ENCODE peak calls at places on chromosomes 16 and 17, in four cellular contexts. P, B, A and D are unnamed samples.

GRCh38 chr16:81204794-81205680 is 33.5 kb upstream of the BCO1 start:
- DNase-seq in P (peak), B (no peak), A (peak), D (peak)

GRCh38 chr16:84754353-84754856 is 54.6 kb downstream of the USP10 start:
- DNase-seq in P (peak), B (peak), A (peak), D (peak)

GRCh38 chr17:45381001-45381400 is 51.7 kb downstream of the ARHGAP27 start:
- DNase-seq in P (no peak), B (no peak), A (no peak), D (no peak)

GRCh38 chr17:336110-337021 is 16.2 kb downstream of the RPH3AL start:
- DNase-seq in P (no peak), B (no peak), A (no peak), D (no peak)

GRCh38 chr17:31095239-31096105 is 695 bp downstream of the NF1 start:
- DNase-seq in P (no peak), B (peak), A (peak), D (peak)

GRCh38 chr17:45020354-45021138 is 30.9 kb downstream of the DCAKD start:
- DNase-seq in P (no peak), B (no peak), A (no peak), D (no peak)

GRCh38 chr17:4823373-4824089 is 9.6 kb upstream of the MINK1 start:
- DNase-seq in P (no peak), B (no peak), A (no peak), D (no peak)

GRCh38 chr16:22252317-22252716 is 44.9 kb upstream of the POLR3E start:
- DNase-seq in P (no peak), B (no peak), A (peak), D (no peak)

GRCh38 chr16:81003610-81004460 is 2.9 kb downstream of the CMC2 start:
- DNase-seq in P (no peak), B (no peak), A (no peak), D (no peak)

GRCh38 chr17:50288306-50288705 is 14.0 kb downstream of the TMEM92 start:
- DNase-seq in P (no peak), B (no peak), A (no peak), D (no peak)

GRCh38 chr17:82560802-82561428 is 41.4 kb downstream of the FOXK2 start:
- DNase-seq in P (no peak), B (no peak), A (no peak), D (no peak)

GRCh38 chr16:56073508-56073907 is 117.8 kb upstream of the GNAO1 start:
- DNase-seq in P (no peak), B (no peak), A (no peak), D (no peak)

GRCh38 chr16:64196444-64196843 is 925.4 kb downstream of the CDH11 start:
- DNase-seq in P (no peak), B (no peak), A (no peak), D (no peak)
- TF ChIP-seq JUND in P (no peak), B (no peak), A (no peak), D (no peak)

DNA sequence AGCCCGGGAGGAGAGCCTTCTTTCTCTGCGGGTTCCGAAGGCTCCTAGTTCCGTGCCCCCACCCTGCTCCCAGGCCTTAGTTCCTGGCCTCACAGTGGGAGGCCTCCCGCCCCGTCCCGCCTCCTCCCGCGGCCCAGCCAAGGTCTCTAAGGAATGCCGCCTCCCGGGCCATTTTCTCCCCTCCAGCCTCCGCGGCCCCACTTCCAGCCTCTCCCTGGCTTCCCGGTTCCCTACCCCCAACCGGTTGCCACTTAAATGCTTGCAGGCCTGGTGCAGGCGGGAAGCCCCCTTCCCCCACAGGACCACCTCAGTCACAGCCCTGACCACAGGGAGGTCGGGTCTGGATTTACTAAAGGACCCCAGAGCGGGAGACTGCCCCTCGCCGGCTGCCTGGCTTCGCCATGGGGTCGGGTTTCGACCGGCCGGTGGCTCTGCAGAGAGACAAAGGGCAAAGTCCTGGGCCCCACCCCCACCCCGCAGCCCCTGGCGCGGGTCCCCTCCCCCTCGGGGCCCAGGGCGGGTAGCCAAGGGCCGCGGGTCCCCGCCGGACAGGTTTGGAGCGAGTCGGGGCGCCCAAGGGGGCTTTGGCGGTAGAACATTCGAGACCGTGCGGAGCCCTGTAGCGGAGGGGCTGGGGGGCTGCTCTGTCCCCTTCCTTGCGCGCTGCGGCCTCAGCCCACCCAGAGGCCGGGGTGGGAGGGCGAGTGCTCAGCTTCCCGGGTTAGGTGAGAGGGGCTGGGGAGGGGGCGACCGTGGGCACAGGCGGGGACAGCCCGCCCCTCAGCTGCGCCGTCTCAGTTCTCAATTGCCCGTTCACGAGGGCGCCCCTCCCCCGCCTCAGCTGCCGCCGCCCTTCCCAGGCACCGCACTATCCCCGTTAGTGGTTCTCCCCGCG is 16.4 kb downstream of the IGF2BP1 start:
- DNase-seq in P (no peak), B (peak), A (peak), D (no peak)
- TF ChIP-seq JUND in P (no peak), B (no peak), A (no peak), D (no peak)

GRCh38 chr17:48103379-48103715 is 2.1 kb upstream of the CBX1 start:
- DNase-seq in P (no peak), B (no peak), A (no peak), D (no peak)
- TF ChIP-seq JUND in P (no peak), B (no peak), A (no peak), D (no peak)

DNA sequence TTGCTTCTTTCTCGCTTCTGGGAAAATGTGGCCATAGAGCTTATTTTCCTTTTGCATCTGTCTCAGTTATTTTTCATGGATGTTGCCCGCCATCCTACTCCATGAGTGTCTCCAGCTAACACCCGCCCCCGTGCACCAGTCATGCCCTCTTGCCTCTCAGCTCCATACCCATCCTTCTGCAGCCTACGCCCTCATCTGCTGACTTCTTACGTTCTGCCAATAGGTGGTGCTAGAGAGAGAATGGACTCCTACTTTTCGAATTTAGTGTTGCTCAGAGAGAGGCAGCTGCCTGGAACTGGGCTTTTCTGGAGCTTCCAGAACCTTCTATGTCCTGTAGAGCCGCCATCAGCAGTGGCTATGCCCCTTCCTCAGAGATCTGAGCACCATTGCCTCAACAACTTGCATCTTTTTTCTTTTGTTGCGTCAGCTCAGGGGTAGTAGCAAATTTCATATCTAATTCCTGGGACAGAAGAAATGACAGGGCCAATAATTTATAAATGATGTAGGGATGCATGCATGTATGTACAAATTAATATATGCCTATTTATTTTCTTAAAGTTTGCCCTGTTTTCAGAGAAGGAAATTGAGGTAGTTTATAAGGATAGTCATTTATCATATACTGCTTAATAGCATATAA is 119.7 kb upstream of the MYOCD start:
- DNase-seq in P (peak), B (peak), A (peak), D (peak)
- TF ChIP-seq JUND in P (no peak), B (no peak), A (no peak), D (no peak)

GRCh38 chr16:52547001-52547833 is at the start of gene TOX3:
- DNase-seq in P (no peak), B (no peak), A (no peak), D (no peak)

GRCh38 chr16:52546291-52546941 is 527 bp downstream of the TOX3 start:
- DNase-seq in P (no peak), B (no peak), A (no peak), D (no peak)

GRCh38 chr16:52545157-52545543 is 1.8 kb downstream of the TOX3 start:
- DNase-seq in P (no peak), B (no peak), A (no peak), D (no peak)

GRCh38 chr16:52543654-52544053 is 3.3 kb downstream of the TOX3 start:
- DNase-seq in P (no peak), B (no peak), A (no peak), D (no peak)

DNA sequence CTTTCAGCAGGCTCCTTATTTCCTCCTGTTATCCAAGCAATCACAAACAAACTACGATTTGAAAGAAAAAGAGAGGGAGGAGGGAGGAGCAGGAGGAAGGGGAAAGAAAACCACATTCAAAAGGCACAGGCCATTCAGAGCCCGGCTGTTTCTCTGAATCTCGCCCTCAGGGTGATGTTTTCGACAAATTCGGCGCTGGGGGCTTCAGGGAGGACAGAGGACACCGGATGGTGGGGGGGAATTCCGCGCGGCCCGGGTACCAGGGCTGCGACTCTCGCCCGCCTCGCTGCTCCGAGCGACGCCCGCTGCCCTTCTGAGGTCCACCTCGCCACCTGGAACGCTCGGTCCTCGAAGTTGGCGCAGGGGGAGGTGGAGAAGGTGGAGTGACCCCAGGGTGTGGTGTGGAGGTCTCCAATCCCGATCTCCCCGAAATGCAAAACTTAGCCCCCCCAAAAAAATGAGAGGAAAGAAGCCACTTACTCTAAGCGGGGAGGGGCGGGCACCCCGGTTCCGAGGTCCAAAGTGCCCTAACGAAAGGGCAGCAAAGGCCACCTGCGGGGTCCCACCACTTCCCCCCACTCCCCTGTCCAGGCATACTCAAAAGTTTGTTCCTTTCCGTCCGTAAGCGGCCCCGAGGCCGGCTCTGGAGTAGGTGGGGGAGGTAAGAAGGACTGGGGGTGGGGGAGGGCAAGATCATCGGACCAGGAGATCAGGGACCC is 1.2 kb downstream of the TOX3 start:
- DNase-seq in P (no peak), B (no peak), A (no peak), D (no peak)
- TF ChIP-seq JUND in P (no peak), B (no peak), A (no peak), D (no peak)

DNA sequence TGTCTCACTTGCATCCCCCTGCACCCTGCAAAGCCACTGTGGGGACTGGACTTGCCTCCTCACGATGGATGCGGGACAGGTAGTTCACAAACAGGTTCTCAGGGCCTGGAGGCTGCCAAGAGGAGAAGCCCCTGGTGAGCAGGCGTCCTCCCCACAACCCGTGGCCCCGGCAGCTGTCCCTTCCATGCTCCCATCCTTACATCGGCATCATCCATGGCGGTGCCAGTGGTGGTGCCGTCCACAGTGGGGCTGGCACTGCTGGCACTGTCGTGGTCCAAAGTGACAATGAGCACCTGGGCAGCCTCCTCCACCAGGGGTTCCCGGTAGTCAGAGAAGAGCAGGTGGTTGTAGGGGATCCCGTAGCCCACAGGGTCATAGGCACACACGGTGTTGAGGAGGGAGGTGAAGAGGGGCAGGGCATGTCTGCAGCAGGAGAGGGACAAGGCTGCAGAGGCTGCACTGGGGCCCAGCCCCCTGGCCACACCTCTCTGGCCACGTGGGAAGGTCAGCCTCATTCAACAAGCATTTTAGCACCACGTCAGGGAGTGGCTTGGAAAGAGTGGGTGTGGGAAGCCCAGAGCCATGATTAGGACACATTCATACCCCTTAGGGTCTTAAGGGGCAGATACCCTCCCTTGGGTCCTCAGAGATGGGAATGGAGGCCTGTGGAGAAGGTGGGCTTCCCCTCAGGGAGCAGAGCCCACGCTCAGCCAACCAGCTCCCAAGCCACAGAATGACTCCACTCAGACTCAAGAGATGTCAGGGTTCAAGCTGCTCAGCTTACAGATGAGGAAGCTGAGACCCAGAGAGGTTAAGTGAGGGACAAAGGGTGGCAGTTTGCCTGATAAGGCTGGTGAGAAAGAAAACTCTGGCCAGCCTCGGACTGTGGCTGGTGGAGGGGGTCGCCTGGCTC is 12.5 kb downstream of the HID1 start:
- DNase-seq in P (no peak), B (no peak), A (peak), D (peak)
- TF ChIP-seq JUND in P (no peak), B (no peak), A (no peak), D (no peak)